ENCODE peak calls at places on chromosomes 11 and 22, in nine cellular contexts. J is RWPE1, P is HFFc6, D is Calu3, E is neural crest cell, R is stomach, C is A549, T is coronary artery, Y is heart left ventricle. H is an unnamed sample.

GRCh38 chr11:12640926-12641849 is 33.0 kb upstream of the TEAD1 start:
- DNase-seq in J (no peak), P (no peak), D (no peak), E (no peak), R (no peak), C (no peak), T (no peak), Y (no peak), H (no peak)

GRCh38 chr11:78253797-78254196 is 65.1 kb downstream of the USP35 start:
- DNase-seq in J (no peak), P (peak), D (no peak), E (no peak), R (no peak), C (no peak), T (no peak), Y (no peak), H (peak)

GRCh38 chr11:10778217-10778970 is 27.3 kb downstream of the CTR9 start:
- DNase-seq in J (no peak), P (peak), D (no peak), E (no peak), R (no peak), C (no peak), T (no peak), Y (peak), H (peak)

GRCh38 chr11:94151311-94151710 is 22.7 kb downstream of the PANX1 start:
- DNase-seq in J (no peak), P (peak), D (no peak), E (no peak), R (no peak), C (no peak), T (no peak), Y (no peak), H (no peak)

GRCh38 chr11:88411265-88411664 is 73.7 kb upstream of the CTSC start:
- DNase-seq in J (peak), P (peak), D (no peak), E (no peak), R (no peak), C (no peak), T (no peak), Y (no peak), H (peak)

GRCh38 chr11:59542142-59542810 is 30.9 kb downstream of the OR4D9 start:
- DNase-seq in J (no peak), P (no peak), D (no peak), E (no peak), R (no peak), C (no peak), T (no peak), Y (no peak), H (no peak)

GRCh38 chr22:46040471-46041465 is 63.8 kb upstream of the WNT7B start:
- DNase-seq in J (no peak), P (no peak), D (no peak), E (no peak), R (peak), C (no peak), T (peak), Y (peak), H (no peak)

GRCh38 chr11:111523343-111523742 is 8.8 kb downstream of the HOATZ start:
- DNase-seq in J (no peak), P (no peak), D (no peak), E (no peak), R (no peak), C (no peak), T (no peak), Y (no peak), H (no peak)

GRCh38 chr11:2446590-2447252 is 1.9 kb downstream of the KCNQ1 start:
- DNase-seq in J (no peak), P (no peak), D (no peak), E (no peak), R (no peak), C (no peak), T (no peak), Y (peak), H (no peak)

GRCh38 chr11:88178211-88178610 is 3.0 kb upstream of the RAB38 start:
- DNase-seq in J (no peak), P (no peak), D (no peak), E (no peak), R (no peak), C (no peak), T (no peak), Y (no peak), H (peak)

GRCh38 chr22:50674606-50675552 is 2.3 kb downstream of the SHANK3 start:
- DNase-seq in J (peak), P (no peak), D (peak), E (peak), R (peak), C (no peak), T (no peak), Y (no peak), H (no peak)

GRCh38 chr22:41833369-41834004 is 582 bp downstream of the SREBF2 start:
- DNase-seq in J (no peak), P (no peak), D (peak), E (peak), R (peak), C (no peak), T (peak), Y (peak), H (no peak)

GRCh38 chr22:19998991-19999820 is 17.4 kb downstream of the ARVCF start:
- DNase-seq in J (no peak), P (no peak), D (no peak), E (no peak), R (no peak), C (no peak), T (no peak), Y (no peak), H (no peak)

DNA sequence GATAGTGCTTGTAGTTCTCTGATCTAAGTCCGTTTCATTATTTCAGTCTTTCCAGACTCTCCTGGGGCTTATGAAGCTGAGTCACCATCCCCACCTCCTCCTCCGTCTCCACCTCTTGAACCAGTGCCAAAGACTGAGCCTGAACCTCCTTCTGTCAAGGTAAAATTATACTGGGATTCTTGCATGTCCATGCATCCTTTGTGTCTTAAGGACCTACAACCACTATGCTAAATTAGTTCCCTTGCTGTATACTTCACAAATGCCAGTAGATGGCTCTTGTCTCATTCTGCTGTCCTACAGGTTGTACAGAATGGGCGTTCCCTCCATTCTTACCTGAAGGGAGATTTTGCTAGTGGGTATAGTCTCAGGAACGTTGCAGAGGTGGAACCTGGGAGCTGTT is 42.2 kb downstream of the POLD3 start:
- DNase-seq in J (peak), P (peak), D (peak), E (no peak), R (no peak), C (peak), T (no peak), Y (no peak), H (peak)
- TF ChIP-seq CTCF in J (peak), P (peak), D (no peak), E (no peak), R (no peak), C (peak), T (no peak), Y (peak), H (peak)

DNA sequence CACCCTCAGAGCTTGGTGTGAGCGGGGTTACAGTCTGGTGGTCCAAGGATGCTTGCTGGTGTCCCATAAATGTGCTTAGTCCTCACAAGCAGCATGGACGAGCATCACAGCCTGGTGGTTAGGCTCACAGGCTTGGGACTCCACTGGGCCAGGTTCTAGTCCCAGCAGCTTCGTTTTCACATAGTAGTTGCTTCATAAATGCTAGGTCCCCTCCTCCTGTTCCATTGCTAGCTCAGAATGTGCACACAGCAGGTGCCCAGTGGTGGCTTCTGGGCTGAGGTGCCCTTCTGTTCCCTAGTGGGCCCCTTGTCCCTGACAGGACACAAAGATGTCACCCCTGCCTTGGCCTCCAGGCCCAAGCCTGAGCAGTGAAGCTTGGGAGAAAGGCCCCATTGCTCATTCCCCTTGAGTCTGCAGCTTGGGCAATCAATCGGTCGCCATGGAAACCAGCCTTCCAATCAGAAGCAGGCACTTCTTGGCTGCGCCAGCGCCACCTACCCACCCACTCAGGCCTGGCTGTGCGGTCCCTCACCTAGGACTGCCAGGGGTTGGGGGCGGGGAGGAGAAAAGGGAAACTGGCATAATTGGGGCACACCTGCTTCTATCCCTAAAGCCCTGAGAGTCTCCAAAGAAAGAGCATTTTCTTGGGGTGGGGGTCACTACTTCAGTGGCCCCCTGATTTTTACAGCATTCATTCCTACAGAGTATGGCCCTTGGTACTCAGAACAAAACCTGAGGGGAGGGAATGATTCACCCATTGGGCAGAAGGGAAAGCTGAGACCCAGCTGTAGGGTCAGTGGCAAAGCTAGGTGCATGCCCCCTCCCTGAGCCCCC is 48.1 kb downstream of the CYTH4 start:
- DNase-seq in J (peak), P (peak), D (peak), E (peak), R (peak), C (peak), T (no peak), Y (no peak), H (peak)
- TF ChIP-seq CTCF in J (no peak), P (peak), D (peak), E (peak), R (no peak), C (peak), T (no peak), Y (no peak), H (peak)

GRCh38 chr11:90148900-90149299 is 14.4 kb downstream of the NAALAD2 start:
- DNase-seq in J (no peak), P (no peak), D (no peak), E (no peak), R (no peak), C (no peak), T (no peak), Y (no peak), H (peak)
- TF ChIP-seq CTCF in J (no peak), P (peak), D (no peak), E (peak), R (no peak), C (no peak), T (no peak), Y (no peak), H (peak)

DNA sequence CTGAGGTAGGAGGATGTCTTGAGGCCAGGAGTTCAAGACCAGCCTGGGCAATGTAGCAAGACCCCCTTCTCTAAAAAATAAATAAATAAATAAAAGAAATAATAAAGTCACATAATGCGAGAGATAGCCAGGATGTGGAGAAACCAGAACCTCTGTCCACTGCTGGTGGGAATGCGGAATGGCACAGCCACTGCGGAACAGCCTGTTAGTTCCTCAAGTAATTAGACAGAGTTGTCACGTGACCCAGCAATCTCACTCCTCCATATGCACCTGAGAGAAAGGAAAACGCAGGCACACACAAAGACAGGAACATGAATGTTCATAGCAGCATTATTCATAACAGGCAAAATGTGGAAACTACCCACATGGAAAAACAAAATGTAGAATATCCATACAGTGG is 27.5 kb downstream of the LIF start:
- DNase-seq in J (no peak), P (no peak), D (no peak), E (no peak), R (no peak), C (no peak), T (no peak), Y (no peak), H (no peak)
- TF ChIP-seq CTCF in J (no peak), P (peak), D (no peak), E (peak), R (no peak), C (no peak), T (no peak), Y (no peak), H (peak)

GRCh38 chr11:84264066-84264465 is 977.9 kb upstream of the CCDC90B start:
- DNase-seq in J (no peak), P (no peak), D (no peak), E (no peak), R (no peak), C (no peak), T (no peak), Y (no peak), H (no peak)

GRCh38 chr11:84256618-84257017 is 970.5 kb upstream of the CCDC90B start:
- DNase-seq in J (no peak), P (no peak), D (no peak), E (no peak), R (no peak), C (no peak), T (no peak), Y (no peak), H (no peak)

GRCh38 chr11:84260862-84261261 is 974.7 kb upstream of the CCDC90B start:
- DNase-seq in J (no peak), P (no peak), D (no peak), E (no peak), R (no peak), C (no peak), T (no peak), Y (no peak), H (no peak)

DNA sequence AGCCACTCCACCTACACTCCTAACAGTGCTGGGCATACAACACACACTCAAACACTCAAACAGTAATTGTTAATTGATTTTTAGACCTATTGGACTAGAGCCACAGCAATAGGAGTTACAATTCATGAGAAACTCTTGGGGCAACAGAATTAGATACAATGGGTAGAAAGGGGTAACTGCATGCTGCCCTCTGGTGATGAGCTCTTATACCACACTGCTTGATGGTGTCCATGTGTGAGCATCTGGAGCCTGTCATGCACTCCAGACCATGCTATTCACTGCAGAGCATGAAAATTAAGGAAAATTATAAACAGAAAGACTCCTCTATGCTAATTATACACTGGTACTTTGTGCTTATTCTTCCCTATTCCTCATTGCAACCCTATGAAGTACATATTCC is 975.5 kb upstream of the CCDC90B start:
- DNase-seq in J (no peak), P (no peak), D (no peak), E (no peak), R (no peak), C (no peak), T (no peak), Y (no peak), H (peak)
- TF ChIP-seq CTCF in J (no peak), P (no peak), D (no peak), E (peak), R (no peak), C (no peak), T (no peak), Y (no peak), H (peak)

GRCh38 chr11:17864478-17864941 is 129.9 kb downstream of the KCNC1 start:
- DNase-seq in J (peak), P (no peak), D (peak), E (no peak), R (peak), C (peak), T (no peak), Y (no peak), H (peak)
- TF ChIP-seq CTCF in J (peak), P (peak), D (peak), E (peak), R (no peak), C (peak), T (no peak), Y (peak), H (peak)

DNA sequence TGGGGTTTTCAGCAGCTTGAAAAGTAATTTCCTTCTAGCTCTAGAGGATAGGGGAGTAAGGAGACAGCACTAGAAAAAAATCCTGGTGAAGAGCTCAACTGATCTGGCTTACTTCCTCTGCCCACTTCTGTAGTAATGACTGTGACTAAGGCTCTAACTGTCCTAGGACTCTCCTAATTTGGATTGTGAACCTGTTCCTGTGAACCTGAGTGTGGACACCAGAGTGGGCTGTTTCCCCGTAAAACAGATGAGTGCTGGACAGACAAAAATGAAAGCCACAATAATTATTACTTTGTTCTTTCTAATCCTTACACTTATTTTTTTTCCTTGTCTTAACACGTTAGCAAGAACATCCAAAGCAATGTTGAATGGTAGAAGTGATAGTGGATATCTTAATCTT is 154.1 kb downstream of the AASDHPPT start:
- DNase-seq in J (no peak), P (no peak), D (no peak), E (no peak), R (no peak), C (no peak), T (no peak), Y (no peak), H (peak)
- TF ChIP-seq CTCF in J (peak), P (no peak), D (no peak), E (peak), R (no peak), C (no peak), T (no peak), Y (no peak), H (peak)

H was measured in choroid plexus epithelial cell.